ENCODE peak calls at places on chromosomes 2 and 18, in six cellular contexts. X is epithelial cell of esophagus, V is right cardiac atrium, E is fibroblast of pulmonary artery, D is ascending aorta, Q is WERI-Rb-1. Y is an unnamed sample.

GRCh38 chr2:239252433-239253200 is 148.2 kb downstream of the HDAC4 start:
- DNase-seq in X (no peak), V (peak; percentile 73), E (peak; percentile 48), D (no peak), Q (no peak), Y (no peak)

GRCh38 chr2:15939854-15940660 is at the start of gene MYCN:
- DNase-seq in X (peak; percentile 5), V (peak; percentile 23), E (peak; percentile 42), D (no peak), Q (peak; percentile 99), Y (no peak)

GRCh38 chr18:3129053-3129864 is 90.5 kb downstream of the MYOM1 start:
- DNase-seq in X (peak; percentile 83), V (peak; percentile 83), E (peak; percentile 89), D (peak; percentile 26), Q (peak; percentile 64), Y (no peak)

GRCh38 chr18:26322892-26323653 is 96.8 kb downstream of the TAF4B start:
- DNase-seq in X (peak; percentile 39), V (no peak), E (peak; percentile 64), D (no peak), Q (no peak), Y (no peak)

GRCh38 chr2:239727182-239727775 is 297.9 kb downstream of the NDUFA10 start:
- DNase-seq in X (no peak), V (no peak), E (no peak), D (no peak), Q (no peak), Y (no peak)

GRCh38 chr18:49021433-49022129 is 70.8 kb upstream of the SMAD7 start:
- DNase-seq in X (peak; percentile 93), V (peak; percentile 43), E (peak; percentile 49), D (no peak), Q (peak; percentile 91), Y (no peak)

GRCh38 chr2:188765522-188765921 is 208.7 kb upstream of the COL3A1 start:
- DNase-seq in X (peak; percentile 74), V (no peak), E (peak; percentile 67), D (no peak), Q (peak; percentile 40), Y (no peak)

GRCh38 chr2:43538034-43538670 is 57.7 kb downstream of the THADA start:
- DNase-seq in X (peak; percentile 51), V (no peak), E (no peak), D (no peak), Q (no peak), Y (no peak)

GRCh38 chr2:154140249-154141025 is 268.7 kb downstream of the GALNT13 start:
- DNase-seq in X (no peak), V (no peak), E (no peak), D (no peak), Q (no peak), Y (no peak)

GRCh38 chr2:48600204-48600813 is 17.3 kb upstream of the GTF2A1L start:
- DNase-seq in X (peak; percentile 46), V (no peak), E (peak; percentile 70), D (no peak), Q (no peak), Y (no peak)

GRCh38 chr2:6791682-6792081 is 74.0 kb downstream of the CMPK2 start:
- DNase-seq in X (no peak), V (no peak), E (no peak), D (no peak), Q (peak; percentile 58), Y (no peak)

GRCh38 chr2:158970522-158970855 is 2.0 kb downstream of the TANC1 start:
- DNase-seq in X (peak; percentile 18), V (no peak), E (no peak), D (no peak), Q (no peak), Y (no peak)
- H3K4me3 ChIP-seq in X (peak overlapping the region; percentile 81), V (peak overlapping the region; percentile 72), E (peak overlapping the region; percentile 77), D (peak overlapping the region; percentile 92), Q (no peak overlapping the region), Y (peak overlapping the region; percentile 88)

GRCh38 chr18:62786689-62787088 is 71.3 kb downstream of the PHLPP1 start:
- DNase-seq in X (no peak), V (no peak), E (no peak), D (no peak), Q (no peak), Y (no peak)

GRCh38 chr18:62790836-62791772 is 75.8 kb downstream of the PHLPP1 start:
- DNase-seq in X (no peak), V (no peak), E (peak; percentile 24), D (no peak), Q (no peak), Y (no peak)

GRCh38 chr18:62784966-62785413 is 69.6 kb downstream of the PHLPP1 start:
- DNase-seq in X (no peak), V (peak; percentile 22), E (peak; percentile 72), D (no peak), Q (no peak), Y (no peak)

GRCh38 chr18:62788111-62788510 is 72.8 kb downstream of the PHLPP1 start:
- DNase-seq in X (no peak), V (no peak), E (no peak), D (no peak), Q (no peak), Y (no peak)

GRCh38 chr18:62788891-62789290 is 73.5 kb downstream of the PHLPP1 start:
- DNase-seq in X (no peak), V (no peak), E (no peak), D (no peak), Q (no peak), Y (peak; percentile 35)
- H3K4me3 ChIP-seq in X (no peak overlapping the region), V (no peak overlapping the region), E (no peak overlapping the region), D (no peak overlapping the region), Q (no peak overlapping the region), Y (no peak overlapping the region)

GRCh38 chr2:226657340-226658053 is 142.1 kb downstream of the IRS1 start:
- DNase-seq in X (no peak), V (no peak), E (no peak), D (no peak), Q (no peak), Y (no peak)

GRCh38 chr2:226652983-226653765 is 146.4 kb downstream of the IRS1 start:
- DNase-seq in X (no peak), V (no peak), E (peak; percentile 50), D (no peak), Q (no peak), Y (no peak)

GRCh38 chr2:226656367-226656766 is 143.3 kb downstream of the IRS1 start:
- DNase-seq in X (no peak), V (no peak), E (no peak), D (no peak), Q (no peak), Y (no peak)

GRCh38 chr2:226658555-226658954 is 141.1 kb downstream of the IRS1 start:
- DNase-seq in X (peak; percentile 70), V (no peak), E (no peak), D (no peak), Q (no peak), Y (no peak)

DNA sequence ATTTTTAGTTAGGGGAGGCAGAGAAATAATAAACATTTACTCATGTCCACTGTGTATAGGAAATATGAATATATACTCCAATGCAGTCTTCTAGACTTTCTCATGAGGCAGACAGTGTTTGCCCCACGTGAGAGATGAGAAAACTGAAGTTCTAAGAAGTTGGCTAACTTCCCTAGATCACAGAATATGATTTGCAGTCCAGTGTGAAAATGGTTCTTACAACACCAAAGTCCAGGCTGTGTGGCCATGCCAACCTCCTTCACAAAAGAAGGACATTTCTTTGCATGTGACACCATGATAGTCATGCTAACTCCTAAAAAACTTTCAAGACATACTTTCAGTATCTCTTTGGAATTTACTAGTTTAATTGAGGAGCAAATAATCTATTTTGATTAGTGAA is 143.7 kb downstream of the IRS1 start:
- DNase-seq in X (no peak), V (no peak), E (no peak), D (no peak), Q (no peak), Y (no peak)
- H3K4me3 ChIP-seq in X (no peak overlapping the region), V (no peak overlapping the region), E (no peak overlapping the region), D (no peak overlapping the region), Q (no peak overlapping the region), Y (no peak overlapping the region)

GRCh38 chr2:95024306-95024880 is 1.1 kb upstream of the MAL start:
- DNase-seq in X (no peak), V (no peak), E (no peak), D (no peak), Q (no peak), Y (no peak)

GRCh38 chr2:95026471-95027368 is 1.2 kb downstream of the MAL start:
- DNase-seq in X (no peak), V (no peak), E (no peak), D (no peak), Q (no peak), Y (no peak)

GRCh38 chr2:95023222-95023597 is 2.3 kb upstream of the MAL start:
- DNase-seq in X (peak; percentile 34), V (no peak), E (no peak), D (no peak), Q (peak; percentile 45), Y (no peak)

GRCh38 chr2:95025406-95026319 is at the start of gene MAL:
- DNase-seq in X (no peak), V (peak; percentile 38), E (no peak), D (no peak), Q (peak; percentile 47), Y (no peak)

DNA sequence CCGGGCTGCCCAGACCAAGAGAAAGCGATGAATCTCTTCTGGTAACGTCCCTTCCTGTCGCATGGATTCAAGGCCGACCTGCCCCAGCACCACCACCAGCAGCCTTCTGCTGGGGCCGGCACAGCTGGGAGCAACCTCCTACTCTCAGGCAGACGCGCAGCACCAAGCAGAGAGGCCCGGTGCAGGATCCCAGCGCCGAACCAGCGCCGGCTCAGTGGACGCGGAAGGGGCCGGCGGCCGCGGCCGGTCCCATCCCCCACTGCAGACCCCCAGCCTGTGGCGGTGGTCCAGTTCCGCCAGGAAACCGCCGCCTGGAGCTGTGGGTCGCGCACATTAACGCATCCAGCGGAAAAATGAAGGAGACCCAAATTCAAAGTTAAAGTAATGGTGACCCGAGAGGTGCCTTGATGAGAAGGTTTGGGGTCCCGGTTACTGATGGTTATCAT is 525 bp upstream of the MAL start:
- DNase-seq in X (no peak), V (no peak), E (no peak), D (no peak), Q (no peak), Y (no peak)
- H3K4me3 ChIP-seq in X (no peak overlapping the region), V (peak overlapping the region; percentile 58), E (no peak overlapping the region), D (peak overlapping the region; percentile 37), Q (no peak overlapping the region), Y (peak overlapping the region; percentile 60)

DNA sequence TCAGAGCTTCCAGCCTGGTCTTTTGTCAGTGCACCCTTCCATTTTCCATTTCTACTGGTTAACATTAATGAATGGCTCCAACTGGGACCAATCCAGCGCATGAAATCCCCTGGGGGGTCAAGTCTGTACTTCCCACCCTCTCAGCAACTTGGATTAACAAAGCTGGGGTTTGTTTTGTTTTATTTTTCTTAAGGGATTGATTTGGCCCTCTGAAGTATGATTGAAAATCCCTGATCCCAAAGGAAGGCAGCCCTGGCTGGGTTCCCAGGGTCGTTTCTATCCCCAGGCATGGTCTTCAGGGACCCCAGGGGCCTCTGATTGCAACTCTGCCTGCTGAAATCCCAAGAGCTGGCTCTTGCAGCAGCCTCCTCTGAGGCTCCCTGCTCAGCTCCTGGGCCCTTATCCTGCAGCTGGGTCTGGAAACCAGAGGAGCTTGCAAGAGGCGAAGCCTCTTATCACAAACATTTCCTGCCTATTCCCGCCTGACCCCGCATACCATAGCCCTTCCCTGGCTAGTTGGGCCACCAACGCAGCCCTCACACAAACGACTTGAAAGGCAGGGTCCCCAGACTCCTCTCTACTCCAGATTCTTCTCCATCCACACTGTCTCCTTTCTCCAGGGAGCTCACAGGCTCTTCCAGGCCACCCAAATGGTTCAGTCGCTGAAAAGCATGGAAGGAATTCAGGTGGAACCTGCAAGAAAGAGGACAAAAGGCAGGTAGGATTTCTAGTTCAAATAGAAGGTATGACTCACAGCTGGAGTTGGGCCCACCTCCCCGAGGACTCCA is 109.7 kb upstream of the PKDCC start:
- DNase-seq in X (no peak), V (peak; percentile 56), E (peak; percentile 62), D (no peak), Q (no peak), Y (no peak)
- H3K4me3 ChIP-seq in X (no peak overlapping the region), V (no peak overlapping the region), E (no peak overlapping the region), D (no peak overlapping the region), Q (no peak overlapping the region), Y (no peak overlapping the region)

Y was measured in kidney epithelial cell.